ENCODE peak calls at places on chromosomes 11 and 22, in four cellular contexts. S is stimulated activated CD4-positive, alpha-beta T cell treated with anti-CD3 and anti-CD28 coated beads, Interleukin-2, amount 100 ng/mL, for 48 hours; X is EL; H is posterior cingulate gyrus. W is an unnamed sample.

GRCh38 chr11:9150501-9150900 is 59.1 kb upstream of the SCUBE2 start:
- DNase-seq in H (no peak), S (no peak), X (peak), W (no peak)

GRCh38 chr22:50507991-50508884 is at the start of gene NCAPH2:
- DNase-seq in H (peak), S (peak), X (peak), W (peak)

GRCh38 chr11:73308963-73309960 is 1.2 kb downstream of the ARHGEF17 start:
- DNase-seq in H (peak), X (peak), S (no peak), W (no peak)

GRCh38 chr22:42134033-42135020 is 3.7 kb upstream of the CYP2D6 start:
- DNase-seq in S (no peak), X (no peak), H (no peak), W (no peak)

GRCh38 chr11:45063669-45064068 is 82.8 kb upstream of the PRDM11 start:
- DNase-seq in X (no peak), S (no peak), H (no peak), W (no peak)

GRCh38 chr11:119117004-119117706 is 4.2 kb upstream of the HINFP start:
- DNase-seq in S (no peak), X (no peak), H (no peak), W (no peak)

GRCh38 chr11:115721309-115722007 is 217.2 kb upstream of the CADM1 start:
- DNase-seq in S (no peak), H (no peak), X (no peak), W (no peak)

GRCh38 chr11:44988981-44989635 is 38.4 kb upstream of the TP53I11 start:
- DNase-seq in S (no peak), X (no peak), H (no peak), W (no peak)

GRCh38 chr22:46379301-46379930 is 43.9 kb downstream of the TRMU start:
- DNase-seq in S (no peak), H (no peak), X (no peak), W (no peak)

GRCh38 chr11:64659417-64660144 is 63.4 kb downstream of the NRXN2 start:
- DNase-seq in S (no peak), X (peak), H (peak), W (no peak)

GRCh38 chr11:66082936-66083698 is 13.0 kb downstream of the PACS1 start:
- DNase-seq in S (no peak), H (no peak), X (peak), W (no peak)

GRCh38 chr11:15815246-15816209 is 540.8 kb downstream of the SOX6 start:
- DNase-seq in S (no peak), H (no peak), X (no peak), W (no peak)

GRCh38 chr11:71294846-71295600 is 42.6 kb upstream of the SHANK2 start:
- DNase-seq in S (no peak), X (no peak), H (peak), W (no peak)

GRCh38 chr11:134742228-134742612 is 330.2 kb upstream of the B3GAT1 start:
- DNase-seq in H (no peak), S (no peak), X (no peak), W (no peak)

GRCh38 chr11:112588252-112588668 is 327.6 kb upstream of the PLET1 start:
- DNase-seq in X (peak), H (peak), S (peak), W (no peak)

GRCh38 chr11:9263840-9264380 is 1.2 kb downstream of the DENND5A start:
- DNase-seq in X (peak), H (no peak), S (peak), W (peak)

GRCh38 chr11:65014146-65014960 is at the start of gene ARL2:
- DNase-seq in S (peak), H (no peak), X (no peak), W (peak)

GRCh38 chr11:33055361-33055760 is 16.0 kb downstream of the TCP11L1 start:
- DNase-seq in H (no peak), X (no peak), S (no peak), W (no peak)

GRCh38 chr11:64996710-64997380 is at the start of gene BATF2:
- DNase-seq in X (peak), S (no peak), H (peak), W (no peak)

GRCh38 chr11:43649501-43649900 is 31.0 kb upstream of the HSD17B12 start:
- DNase-seq in H (no peak), S (no peak), X (no peak), W (no peak)

GRCh38 chr11:35850191-35850590 is 93.7 kb upstream of the LDLRAD3 start:
- DNase-seq in H (no peak), S (no peak), X (no peak), W (no peak)

GRCh38 chr11:34830648-34831047 is 85.5 kb downstream of the APIP start:
- DNase-seq in S (no peak), X (peak), H (peak), W (no peak)

GRCh38 chr11:114291381-114291780 is 4.8 kb upstream of the NNMT start:
- DNase-seq in H (no peak), X (peak), S (no peak), W (no peak)

GRCh38 chr11:114478768-114479167 is 39.5 kb downstream of the REXO2 start:
- DNase-seq in H (no peak), S (no peak), X (peak), W (no peak)

GRCh38 chr11:67996622-67997459 is 7.1 kb downstream of the UNC93B1 start:
- DNase-seq in X (peak), S (peak), H (peak), W (no peak)

GRCh38 chr22:46534901-46535630 is 2.4 kb downstream of the CELSR1 start:
- DNase-seq in H (peak), X (no peak), S (no peak), W (no peak)

W was measured in NK-92 treated with Interleukin-12 subunit alpha and Interleukin-12 subunit beta, amount 100 ng/mL, for 24 hours.